ENCODE peak calls at places on chromosomes 4 and X, in seven cellular contexts. One of them, this sample, is unnamed.

GRCh38 chr4:153169811-153170210 is 34.4 kb upstream of the TRIM2 start:
- DNase-seq in AG08395: no peak
- DNase-seq in activated CD8-positive, alpha-beta memory T cell treated with anti-CD3 and anti-CD28 coated beads for 4 hours: no peak
- DNase-seq in activated T-cell treated with anti-CD3 and anti-CD28 coated beads for 4 hours: no peak
- DNase-seq in dorsolateral prefrontal cortex: peak
- DNase-seq in left ventricle myocardium inferior: no peak
- DNase-seq in hypothalamus: peak
- DNase-seq in this sample: peak

GRCh38 chrX:84216406-84216805 is 28.4 kb upstream of the RPS6KA6 start:
- DNase-seq in dorsolateral prefrontal cortex: no peak
- DNase-seq in activated T-cell treated with anti-CD3 and anti-CD28 coated beads for 4 hours: no peak
- DNase-seq in left ventricle myocardium inferior: no peak
- DNase-seq in hypothalamus: no peak
- DNase-seq in AG08395: no peak
- DNase-seq in activated CD8-positive, alpha-beta memory T cell treated with anti-CD3 and anti-CD28 coated beads for 4 hours: no peak
- DNase-seq in this sample: no peak

GRCh38 chrX:154096140-154097002 is 1.1 kb downstream of the MECP2 start:
- DNase-seq in dorsolateral prefrontal cortex: no peak
- DNase-seq in left ventricle myocardium inferior: peak
- DNase-seq in AG08395: peak
- DNase-seq in hypothalamus: no peak
- DNase-seq in activated T-cell treated with anti-CD3 and anti-CD28 coated beads for 4 hours: no peak
- DNase-seq in activated CD8-positive, alpha-beta memory T cell treated with anti-CD3 and anti-CD28 coated beads for 4 hours: no peak
- DNase-seq in this sample: no peak

GRCh38 chrX:69158166-69159040 is 6.8 kb downstream of the PJA1 start:
- DNase-seq in AG08395: peak
- DNase-seq in activated T-cell treated with anti-CD3 and anti-CD28 coated beads for 4 hours: no peak
- DNase-seq in left ventricle myocardium inferior: peak
- DNase-seq in hypothalamus: peak
- DNase-seq in dorsolateral prefrontal cortex: no peak
- DNase-seq in activated CD8-positive, alpha-beta memory T cell treated with anti-CD3 and anti-CD28 coated beads for 4 hours: no peak
- DNase-seq in this sample: no peak

GRCh38 chr4:152063301-152064235 is 302.8 kb upstream of the GATB start:
- DNase-seq in hypothalamus: no peak
- DNase-seq in dorsolateral prefrontal cortex: no peak
- DNase-seq in activated CD8-positive, alpha-beta memory T cell treated with anti-CD3 and anti-CD28 coated beads for 4 hours: no peak
- DNase-seq in activated T-cell treated with anti-CD3 and anti-CD28 coated beads for 4 hours: no peak
- DNase-seq in AG08395: peak
- DNase-seq in left ventricle myocardium inferior: no peak
- DNase-seq in this sample: no peak

GRCh38 chr4:12612866-12613265 is 871.3 kb downstream of the RAB28 start:
- DNase-seq in activated T-cell treated with anti-CD3 and anti-CD28 coated beads for 4 hours: no peak
- DNase-seq in AG08395: no peak
- DNase-seq in activated CD8-positive, alpha-beta memory T cell treated with anti-CD3 and anti-CD28 coated beads for 4 hours: no peak
- DNase-seq in dorsolateral prefrontal cortex: no peak
- DNase-seq in left ventricle myocardium inferior: no peak
- DNase-seq in hypothalamus: no peak
- DNase-seq in this sample: no peak

GRCh38 chr4:76212851-76213414 is 691 bp downstream of the SCARB2 start:
- DNase-seq in left ventricle myocardium inferior: no peak
- DNase-seq in hypothalamus: peak
- DNase-seq in activated CD8-positive, alpha-beta memory T cell treated with anti-CD3 and anti-CD28 coated beads for 4 hours: no peak
- DNase-seq in dorsolateral prefrontal cortex: no peak
- DNase-seq in AG08395: peak
- DNase-seq in activated T-cell treated with anti-CD3 and anti-CD28 coated beads for 4 hours: peak
- DNase-seq in this sample: no peak

GRCh38 chrX:109939498-109939897 is 63.4 kb upstream of the TMEM164 start:
- DNase-seq in left ventricle myocardium inferior: no peak
- DNase-seq in AG08395: no peak
- DNase-seq in dorsolateral prefrontal cortex: no peak
- DNase-seq in activated CD8-positive, alpha-beta memory T cell treated with anti-CD3 and anti-CD28 coated beads for 4 hours: no peak
- DNase-seq in hypothalamus: no peak
- DNase-seq in activated T-cell treated with anti-CD3 and anti-CD28 coated beads for 4 hours: no peak
- DNase-seq in this sample: no peak

GRCh38 chr4:52234539-52235174 is 183.6 kb downstream of the SPATA18 start:
- DNase-seq in hypothalamus: no peak
- DNase-seq in activated T-cell treated with anti-CD3 and anti-CD28 coated beads for 4 hours: no peak
- DNase-seq in dorsolateral prefrontal cortex: no peak
- DNase-seq in AG08395: peak
- DNase-seq in activated CD8-positive, alpha-beta memory T cell treated with anti-CD3 and anti-CD28 coated beads for 4 hours: no peak
- DNase-seq in left ventricle myocardium inferior: no peak
- DNase-seq in this sample: no peak

GRCh38 chr4:98939892-98940298 is 11.0 kb upstream of the EIF4E start:
- DNase-seq in left ventricle myocardium inferior: no peak
- DNase-seq in activated T-cell treated with anti-CD3 and anti-CD28 coated beads for 4 hours: no peak
- DNase-seq in hypothalamus: no peak
- DNase-seq in AG08395: peak
- DNase-seq in activated CD8-positive, alpha-beta memory T cell treated with anti-CD3 and anti-CD28 coated beads for 4 hours: no peak
- DNase-seq in dorsolateral prefrontal cortex: no peak
- DNase-seq in this sample: no peak

GRCh38 chr4:105613326-105613725 is 60.9 kb downstream of the ARHGEF38 start:
- DNase-seq in hypothalamus: no peak
- DNase-seq in AG08395: no peak
- DNase-seq in left ventricle myocardium inferior: no peak
- DNase-seq in activated T-cell treated with anti-CD3 and anti-CD28 coated beads for 4 hours: no peak
- DNase-seq in dorsolateral prefrontal cortex: no peak
- DNase-seq in activated CD8-positive, alpha-beta memory T cell treated with anti-CD3 and anti-CD28 coated beads for 4 hours: no peak
- DNase-seq in this sample: no peak

GRCh38 chr4:157521916-157522315 is 301.4 kb downstream of the GRIA2 start:
- DNase-seq in left ventricle myocardium inferior: no peak
- DNase-seq in activated CD8-positive, alpha-beta memory T cell treated with anti-CD3 and anti-CD28 coated beads for 4 hours: no peak
- DNase-seq in dorsolateral prefrontal cortex: no peak
- DNase-seq in hypothalamus: no peak
- DNase-seq in activated T-cell treated with anti-CD3 and anti-CD28 coated beads for 4 hours: no peak
- DNase-seq in AG08395: no peak
- DNase-seq in this sample: no peak

GRCh38 chr4:26326791-26327190 is 6.0 kb downstream of the RBPJ start:
- DNase-seq in dorsolateral prefrontal cortex: no peak
- DNase-seq in left ventricle myocardium inferior: no peak
- DNase-seq in activated T-cell treated with anti-CD3 and anti-CD28 coated beads for 4 hours: no peak
- DNase-seq in activated CD8-positive, alpha-beta memory T cell treated with anti-CD3 and anti-CD28 coated beads for 4 hours: no peak
- DNase-seq in AG08395: peak
- DNase-seq in hypothalamus: no peak
- DNase-seq in this sample: no peak

GRCh38 chr4:173797296-173797695 is 267.3 kb upstream of the HAND2 start:
- DNase-seq in hypothalamus: no peak
- DNase-seq in activated CD8-positive, alpha-beta memory T cell treated with anti-CD3 and anti-CD28 coated beads for 4 hours: no peak
- DNase-seq in dorsolateral prefrontal cortex: no peak
- DNase-seq in left ventricle myocardium inferior: no peak
- DNase-seq in AG08395: no peak
- DNase-seq in activated T-cell treated with anti-CD3 and anti-CD28 coated beads for 4 hours: no peak
- DNase-seq in this sample: no peak

GRCh38 chr4:113835005-113835404 is 73.5 kb upstream of the CAMK2D start:
- DNase-seq in activated CD8-positive, alpha-beta memory T cell treated with anti-CD3 and anti-CD28 coated beads for 4 hours: no peak
- DNase-seq in dorsolateral prefrontal cortex: no peak
- DNase-seq in hypothalamus: no peak
- DNase-seq in activated T-cell treated with anti-CD3 and anti-CD28 coated beads for 4 hours: no peak
- DNase-seq in AG08395: peak
- DNase-seq in left ventricle myocardium inferior: no peak
- DNase-seq in this sample: no peak

This sample was measured in C1 segment of cervical spinal cord.